ENCODE peak calls at places on chromosomes 7 and 10, in six cellular contexts. S is kidney, E is NCI-H1436, T is iris pigment epithelial cell, I is NCI-H2081, C is left lobe of liver. H is an unnamed sample.

GRCh38 chr7:155584763-155585531 is 38.6 kb upstream of the CNPY1 start:
- DNase-seq in S (peak), C (no peak), I (no peak), T (peak), E (no peak), H (no peak)

GRCh38 chr7:41134873-41135250 is 568.0 kb downstream of the INHBA start:
- DNase-seq in I (no peak), E (no peak), S (no peak), C (no peak), T (no peak), H (no peak)

GRCh38 chr7:99375070-99375807 is 709 bp downstream of the ARPC1B start:
- DNase-seq in C (peak), E (peak), T (peak), S (peak), I (peak), H (no peak)

GRCh38 chr7:1593091-1593866 is 23.4 kb upstream of the PSMG3 start:
- DNase-seq in C (no peak), S (peak), T (peak), I (no peak), E (no peak), H (no peak)

GRCh38 chr10:14074062-14074884 is 256.5 kb downstream of the FRMD4A start:
- DNase-seq in E (no peak), T (peak), I (peak), S (peak), C (peak), H (peak)

GRCh38 chr7:77954773-77955562 is 156.4 kb downstream of the PHTF2 start:
- DNase-seq in C (no peak), S (no peak), T (peak), E (no peak), I (no peak), H (no peak)

GRCh38 chr7:12713625-12714435 is 26.4 kb downstream of the ARL4A start:
- DNase-seq in I (no peak), S (no peak), T (no peak), C (no peak), E (no peak), H (no peak)

GRCh38 chr10:133378251-133379096 is 588 bp upstream of the PAOX start:
- DNase-seq in C (peak), E (peak), S (peak), T (peak), I (peak), H (peak)

GRCh38 chr10:61475449-61475873 is 22.3 kb upstream of the TMEM26 start:
- DNase-seq in I (no peak), C (no peak), S (no peak), E (no peak), T (peak), H (no peak)

GRCh38 chr10:70430489-70431445 is 10.7 kb downstream of the NODAL start:
- DNase-seq in C (peak), S (no peak), I (no peak), E (no peak), T (peak), H (no peak)

GRCh38 chr10:480928-481551 is 208.4 kb downstream of the DIP2C start:
- DNase-seq in E (peak), S (peak), C (peak), I (peak), T (peak), H (no peak)

GRCh38 chr10:4663162-4663992 is 162.6 kb upstream of the AKR1E2 start:
- DNase-seq in S (no peak), E (peak), I (peak), T (peak), C (peak), H (no peak)

GRCh38 chr7:42972703-42973500 is 40.7 kb downstream of the MRPL32 start:
- DNase-seq in S (peak), T (peak), C (no peak), I (no peak), E (no peak), H (peak)

GRCh38 chr7:121376982-121377381 is 19.1 kb downstream of the FAM3C start:
- DNase-seq in S (no peak), I (no peak), E (no peak), C (no peak), T (no peak), H (no peak)

GRCh38 chr10:7434332-7434731 is 23.5 kb upstream of the SFMBT2 start:
- DNase-seq in I (no peak), S (no peak), E (no peak), C (no peak), T (no peak), H (no peak)

GRCh38 chr10:118800920-118801319 is 46.1 kb upstream of the CACUL1 start:
- DNase-seq in T (no peak), S (no peak), E (no peak), C (peak), I (no peak), H (no peak)

GRCh38 chr7:54992876-54993490 is 25.8 kb upstream of the EGFR start:
- DNase-seq in E (no peak), C (peak), I (no peak), T (peak), S (no peak), H (no peak)